ENCODE peak calls at places on chromosomes 2 and 18, in six cellular contexts. One of them, this sample, is unnamed.

GRCh38 chr2:81324046-81324445 is 1019.5 kb upstream of the LRRTM1 start:
- DNase-seq in AG04450: no peak
- DNase-seq in right atrium auricular region: no peak
- DNase-seq in neural progenitor cell: peak; percentile 62
- DNase-seq in fibroblast of mammary gland: no peak
- DNase-seq in fibroblast of the aortic adventitia: no peak
- DNase-seq in this sample: peak; percentile 5

GRCh38 chr2:203225423-203226039 is 13.3 kb upstream of the CYP20A1 start:
- DNase-seq in neural progenitor cell: peak; percentile 42
- DNase-seq in fibroblast of mammary gland: peak; percentile 21
- DNase-seq in AG04450: no peak
- DNase-seq in right atrium auricular region: no peak
- DNase-seq in fibroblast of the aortic adventitia: peak; percentile 17
- DNase-seq in this sample: no peak

GRCh38 chr2:218026244-218026643 is 23.4 kb upstream of the TNS1 start:
- DNase-seq in right atrium auricular region: peak; percentile 54
- DNase-seq in fibroblast of the aortic adventitia: no peak
- DNase-seq in fibroblast of mammary gland: no peak
- DNase-seq in AG04450: no peak
- DNase-seq in neural progenitor cell: no peak
- DNase-seq in this sample: no peak

GRCh38 chr2:109375656-109376055 is 238.1 kb downstream of the SEPTIN10 start:
- DNase-seq in AG04450: no peak
- DNase-seq in neural progenitor cell: no peak
- DNase-seq in fibroblast of mammary gland: no peak
- DNase-seq in right atrium auricular region: peak; percentile 53
- DNase-seq in fibroblast of the aortic adventitia: no peak
- DNase-seq in this sample: no peak

GRCh38 chr18:69484699-69485396 is 84.2 kb downstream of the DOK6 start:
- DNase-seq in neural progenitor cell: no peak
- DNase-seq in AG04450: peak; percentile 18
- DNase-seq in fibroblast of mammary gland: peak; percentile 73
- DNase-seq in fibroblast of the aortic adventitia: peak; percentile 20
- DNase-seq in right atrium auricular region: no peak
- DNase-seq in this sample: peak; percentile 2

GRCh38 chr2:40311026-40311425 is 140.9 kb downstream of the SLC8A1 start:
- DNase-seq in right atrium auricular region: no peak
- DNase-seq in fibroblast of the aortic adventitia: no peak
- DNase-seq in AG04450: no peak
- DNase-seq in fibroblast of mammary gland: no peak
- DNase-seq in neural progenitor cell: no peak
- DNase-seq in this sample: no peak

GRCh38 chr2:73175663-73176204 is 26.6 kb upstream of the NOTO start:
- DNase-seq in AG04450: no peak
- DNase-seq in neural progenitor cell: peak; percentile 90
- DNase-seq in fibroblast of the aortic adventitia: peak; percentile 56
- DNase-seq in fibroblast of mammary gland: peak; percentile 45
- DNase-seq in right atrium auricular region: peak; percentile 82
- DNase-seq in this sample: no peak

GRCh38 chr2:121236650-121237049 is 48.4 kb downstream of the TFCP2L1 start:
- DNase-seq in neural progenitor cell: no peak
- DNase-seq in right atrium auricular region: no peak
- DNase-seq in fibroblast of mammary gland: no peak
- DNase-seq in AG04450: no peak
- DNase-seq in fibroblast of the aortic adventitia: no peak
- DNase-seq in this sample: no peak

GRCh38 chr2:42049411-42050349 is 1.9 kb downstream of the PKDCC start:
- DNase-seq in right atrium auricular region: no peak
- DNase-seq in AG04450: no peak
- DNase-seq in fibroblast of mammary gland: no peak
- DNase-seq in fibroblast of the aortic adventitia: peak; percentile 56
- DNase-seq in neural progenitor cell: no peak
- DNase-seq in this sample: no peak

GRCh38 chr2:101958071-101958470 is 33.7 kb upstream of the IL1R2 start:
- DNase-seq in neural progenitor cell: no peak
- DNase-seq in AG04450: no peak
- DNase-seq in fibroblast of mammary gland: peak; percentile 84
- DNase-seq in fibroblast of the aortic adventitia: peak; percentile 51
- DNase-seq in right atrium auricular region: no peak
- DNase-seq in this sample: no peak

GRCh38 chr18:48994044-48994651 is 43.4 kb upstream of the SMAD7 start:
- DNase-seq in fibroblast of mammary gland: peak; percentile 89
- DNase-seq in right atrium auricular region: peak; percentile 79
- DNase-seq in fibroblast of the aortic adventitia: peak; percentile 80
- DNase-seq in AG04450: no peak
- DNase-seq in neural progenitor cell: no peak
- DNase-seq in this sample: peak; percentile 69

GRCh38 chr2:124804014-124804940 is 779.2 kb downstream of the CNTNAP5 start:
- DNase-seq in AG04450: no peak
- DNase-seq in fibroblast of the aortic adventitia: peak; percentile 30
- DNase-seq in right atrium auricular region: no peak
- DNase-seq in neural progenitor cell: peak; percentile 71
- DNase-seq in fibroblast of mammary gland: peak; percentile 10
- DNase-seq in this sample: no peak

GRCh38 chr2:177900091-177900490 is 172.5 kb downstream of the PDE11A start:
- DNase-seq in neural progenitor cell: no peak
- DNase-seq in right atrium auricular region: no peak
- DNase-seq in AG04450: no peak
- DNase-seq in fibroblast of the aortic adventitia: no peak
- DNase-seq in fibroblast of mammary gland: no peak
- DNase-seq in this sample: no peak

GRCh38 chr2:234211797-234212196 is 161.3 kb downstream of the SPP2 start:
- DNase-seq in AG04450: no peak
- DNase-seq in neural progenitor cell: no peak
- DNase-seq in fibroblast of mammary gland: peak; percentile 16
- DNase-seq in fibroblast of the aortic adventitia: peak; percentile 48
- DNase-seq in right atrium auricular region: no peak
- DNase-seq in this sample: no peak

GRCh38 chr18:80009661-80010550 is 21.5 kb upstream of the TXNL4A start:
- DNase-seq in fibroblast of the aortic adventitia: peak; percentile 98
- DNase-seq in AG04450: peak; percentile 85
- DNase-seq in neural progenitor cell: no peak
- DNase-seq in right atrium auricular region: peak; percentile 77
- DNase-seq in fibroblast of mammary gland: peak; percentile 99
- DNase-seq in this sample: no peak

GRCh38 chr2:141055526-141055925 is 1075.3 kb downstream of the LRP1B start:
- DNase-seq in fibroblast of mammary gland: peak; percentile 57
- DNase-seq in right atrium auricular region: no peak
- DNase-seq in fibroblast of the aortic adventitia: peak; percentile 60
- DNase-seq in AG04450: peak; percentile 34
- DNase-seq in neural progenitor cell: no peak
- DNase-seq in this sample: no peak

GRCh38 chr2:75493230-75493629 is 67.5 kb downstream of the EVA1A start:
- DNase-seq in right atrium auricular region: no peak
- DNase-seq in fibroblast of mammary gland: no peak
- DNase-seq in fibroblast of the aortic adventitia: no peak
- DNase-seq in AG04450: no peak
- DNase-seq in neural progenitor cell: no peak
- DNase-seq in this sample: no peak

GRCh38 chr2:234412726-234413125 is 84.2 kb downstream of the ARL4C start:
- DNase-seq in fibroblast of the aortic adventitia: peak; percentile 71
- DNase-seq in right atrium auricular region: no peak
- DNase-seq in neural progenitor cell: no peak
- DNase-seq in AG04450: no peak
- DNase-seq in fibroblast of mammary gland: peak; percentile 54
- DNase-seq in this sample: no peak

GRCh38 chr2:178233428-178233827 is 39.1 kb downstream of the OSBPL6 start:
- DNase-seq in AG04450: no peak
- DNase-seq in right atrium auricular region: no peak
- DNase-seq in fibroblast of the aortic adventitia: no peak
- DNase-seq in neural progenitor cell: no peak
- DNase-seq in fibroblast of mammary gland: peak; percentile 73
- DNase-seq in this sample: no peak

GRCh38 chr2:29459445-29460179 is 344.4 kb downstream of the CLIP4 start:
- DNase-seq in right atrium auricular region: no peak
- DNase-seq in AG04450: peak; percentile 62
- DNase-seq in fibroblast of mammary gland: peak; percentile 79
- DNase-seq in neural progenitor cell: no peak
- DNase-seq in fibroblast of the aortic adventitia: peak; percentile 68
- DNase-seq in this sample: no peak

GRCh38 chr18:48992791-48993555 is 42.2 kb upstream of the SMAD7 start:
- DNase-seq in neural progenitor cell: no peak
- DNase-seq in fibroblast of mammary gland: no peak
- DNase-seq in right atrium auricular region: no peak
- DNase-seq in fibroblast of the aortic adventitia: no peak
- DNase-seq in AG04450: no peak
- DNase-seq in this sample: no peak

GRCh38 chr18:47930086-47930843 is at the start of gene SMAD2:
- DNase-seq in right atrium auricular region: peak; percentile 79
- DNase-seq in fibroblast of the aortic adventitia: peak; percentile 69
- DNase-seq in neural progenitor cell: peak; percentile 93
- DNase-seq in fibroblast of mammary gland: peak; percentile 68
- DNase-seq in AG04450: no peak
- DNase-seq in this sample: no peak

GRCh38 chr2:127573771-127574170 is 38.3 kb downstream of the MYO7B start:
- DNase-seq in fibroblast of the aortic adventitia: no peak
- DNase-seq in neural progenitor cell: no peak
- DNase-seq in AG04450: no peak
- DNase-seq in right atrium auricular region: peak; percentile 21
- DNase-seq in fibroblast of mammary gland: no peak
- DNase-seq in this sample: no peak

GRCh38 chr18:9876867-9877654 is 8.7 kb upstream of the TXNDC2 start:
- DNase-seq in AG04450: peak; percentile 78
- DNase-seq in fibroblast of mammary gland: peak; percentile 89
- DNase-seq in right atrium auricular region: peak; percentile 86
- DNase-seq in neural progenitor cell: peak; percentile 66
- DNase-seq in fibroblast of the aortic adventitia: peak; percentile 100
- DNase-seq in this sample: no peak

GRCh38 chr2:226758886-226759660 is 40.5 kb downstream of the IRS1 start:
- DNase-seq in right atrium auricular region: no peak
- DNase-seq in neural progenitor cell: no peak
- DNase-seq in AG04450: peak; percentile 48
- DNase-seq in fibroblast of the aortic adventitia: peak; percentile 81
- DNase-seq in fibroblast of mammary gland: peak; percentile 86
- DNase-seq in this sample: no peak

GRCh38 chr18:2108581-2108980 is 462.7 kb downstream of the METTL4 start:
- DNase-seq in neural progenitor cell: no peak
- DNase-seq in fibroblast of mammary gland: peak; percentile 4
- DNase-seq in right atrium auricular region: no peak
- DNase-seq in AG04450: no peak
- DNase-seq in fibroblast of the aortic adventitia: peak; percentile 22
- DNase-seq in this sample: peak; percentile 32

GRCh38 chr18:23307567-23308295 is 145.4 kb upstream of the RIOK3 start:
- DNase-seq in fibroblast of the aortic adventitia: no peak
- DNase-seq in neural progenitor cell: no peak
- DNase-seq in right atrium auricular region: no peak
- DNase-seq in fibroblast of mammary gland: peak; percentile 73
- DNase-seq in AG04450: no peak
- DNase-seq in this sample: no peak

GRCh38 chr2:159613515-159614336 is 2.6 kb downstream of the BAZ2B start:
- DNase-seq in fibroblast of the aortic adventitia: peak; percentile 53
- DNase-seq in AG04450: no peak
- DNase-seq in neural progenitor cell: no peak
- DNase-seq in fibroblast of mammary gland: peak; percentile 53
- DNase-seq in right atrium auricular region: no peak
- DNase-seq in this sample: no peak
- H3K4me3 ChIP-seq in fibroblast of the aortic adventitia: peak overlapping the region; percentile 81
- H3K4me3 ChIP-seq in AG04450: peak overlapping the region; percentile 79
- H3K4me3 ChIP-seq in neural progenitor cell: peak overlapping the region; percentile 79
- H3K4me3 ChIP-seq in fibroblast of mammary gland: peak overlapping the region; percentile 72
- H3K4me3 ChIP-seq in right atrium auricular region: peak overlapping the region; percentile 88
- H3K4me3 ChIP-seq in this sample: peak overlapping the region; percentile 85

DNA sequence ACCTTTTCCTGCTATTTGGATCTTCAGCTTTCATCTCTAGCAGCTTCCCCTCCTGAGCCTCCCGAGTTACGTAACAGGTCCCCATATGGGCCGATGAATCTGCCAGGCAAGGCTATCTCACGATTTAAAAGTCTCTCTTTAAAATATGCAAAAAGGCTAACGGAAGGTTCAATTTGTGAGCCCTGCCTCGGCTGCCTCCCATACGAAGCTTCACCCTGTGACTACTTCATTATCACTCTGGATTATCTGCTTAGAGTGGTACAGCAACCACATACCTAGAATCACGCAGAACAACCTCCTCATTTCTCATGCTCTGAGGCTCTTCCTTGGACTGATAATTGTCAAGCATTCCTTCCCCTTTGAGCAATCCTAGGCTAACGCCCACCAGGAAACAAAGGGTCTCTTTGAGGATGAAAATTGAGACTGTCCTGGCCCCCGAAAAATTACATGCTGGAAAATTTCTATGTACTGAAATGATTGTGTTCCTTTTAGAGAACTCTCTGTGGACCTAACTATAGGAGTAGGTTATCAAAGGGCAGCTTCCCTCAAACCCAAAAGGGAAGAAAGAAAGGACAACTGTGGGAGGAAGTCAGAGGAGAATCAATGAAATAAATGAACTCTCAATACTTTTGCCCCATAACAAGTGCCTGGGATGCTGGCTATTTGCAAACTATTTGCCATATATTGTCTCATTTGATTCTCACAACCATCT is 147.3 kb downstream of the ZEB2 start:
- DNase-seq in AG04450: no peak
- DNase-seq in fibroblast of the aortic adventitia: no peak
- DNase-seq in neural progenitor cell: no peak
- DNase-seq in right atrium auricular region: no peak
- DNase-seq in fibroblast of mammary gland: peak; percentile 44
- DNase-seq in this sample: no peak
- H3K4me3 ChIP-seq in AG04450: no peak overlapping the region
- H3K4me3 ChIP-seq in fibroblast of the aortic adventitia: no peak overlapping the region
- H3K4me3 ChIP-seq in neural progenitor cell: no peak overlapping the region
- H3K4me3 ChIP-seq in right atrium auricular region: peak overlapping the region; percentile 7
- H3K4me3 ChIP-seq in fibroblast of mammary gland: no peak overlapping the region
- H3K4me3 ChIP-seq in this sample: no peak overlapping the region

DNA sequence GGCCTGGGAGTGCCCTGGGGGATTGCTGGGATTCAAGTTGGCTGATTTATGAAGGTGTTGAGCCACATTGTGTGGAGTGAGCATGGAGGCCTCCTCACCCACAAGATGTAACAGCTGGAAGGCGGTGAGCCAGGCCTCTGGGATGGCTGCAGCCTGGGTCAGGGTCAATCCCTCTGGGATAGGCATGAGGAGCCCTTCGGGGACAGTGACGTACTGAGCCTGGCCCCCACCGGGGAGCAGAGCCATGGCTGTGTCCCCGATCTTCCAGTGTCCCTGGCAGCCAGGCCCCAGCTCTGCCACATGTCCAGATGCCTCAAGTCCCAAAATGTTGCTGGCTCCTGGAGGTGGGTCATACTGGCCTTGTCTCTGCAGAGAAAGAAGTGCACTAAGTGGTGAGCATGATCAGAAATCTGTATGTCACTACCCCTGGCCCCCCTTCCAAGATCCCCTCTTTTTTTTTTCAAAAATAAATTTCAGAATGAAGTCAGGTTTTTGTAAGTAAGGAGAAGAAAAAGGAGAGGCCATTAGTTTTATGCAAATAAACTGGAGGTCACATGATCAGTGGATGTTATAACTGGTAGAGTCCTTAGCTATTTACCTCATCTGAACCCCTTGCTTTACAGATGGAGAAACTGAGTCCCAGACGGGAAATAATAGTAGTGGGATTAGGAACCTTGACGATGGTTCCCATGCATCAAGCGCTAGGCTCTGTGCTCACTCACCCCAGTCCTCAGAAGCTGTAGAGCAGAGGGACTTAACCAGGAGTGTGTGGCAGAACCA is 1.7 kb downstream of the TP53I3 start:
- DNase-seq in right atrium auricular region: no peak
- DNase-seq in fibroblast of mammary gland: no peak
- DNase-seq in neural progenitor cell: no peak
- DNase-seq in fibroblast of the aortic adventitia: no peak
- DNase-seq in AG04450: no peak
- DNase-seq in this sample: no peak
- H3K4me3 ChIP-seq in right atrium auricular region: peak overlapping the region; percentile 63
- H3K4me3 ChIP-seq in fibroblast of mammary gland: peak overlapping the region; percentile 82
- H3K4me3 ChIP-seq in neural progenitor cell: peak overlapping the region; percentile 59
- H3K4me3 ChIP-seq in fibroblast of the aortic adventitia: peak overlapping the region; percentile 82
- H3K4me3 ChIP-seq in AG04450: peak overlapping the region; percentile 73
- H3K4me3 ChIP-seq in this sample: peak overlapping the region; percentile 66

GRCh38 chr2:238652053-238652770 is 195.7 kb upstream of the TWIST2 start:
- DNase-seq in fibroblast of the aortic adventitia: no peak
- DNase-seq in right atrium auricular region: peak; percentile 26
- DNase-seq in neural progenitor cell: no peak
- DNase-seq in AG04450: no peak
- DNase-seq in fibroblast of mammary gland: no peak
- DNase-seq in this sample: no peak
- H3K4me3 ChIP-seq in fibroblast of the aortic adventitia: no peak overlapping the region
- H3K4me3 ChIP-seq in right atrium auricular region: no peak overlapping the region
- H3K4me3 ChIP-seq in neural progenitor cell: no peak overlapping the region
- H3K4me3 ChIP-seq in AG04450: no peak overlapping the region
- H3K4me3 ChIP-seq in fibroblast of mammary gland: no peak overlapping the region
- H3K4me3 ChIP-seq in this sample: no peak overlapping the region

This sample was measured in kidney epithelial cell.